ENCODE peak calls at places on chromosome 2, in ten cellular contexts. P, O, Y, F, V, R, N, U, H and L are unnamed samples.

GRCh38 chr2:74959106-74959751 is 786 bp downstream of the POLE4 start:
- DNase-seq in V (no peak), Y (no peak), H (no peak), O (no peak), R (no peak), N (no peak), F (no peak), U (no peak), P (no peak), L (no peak)

GRCh38 chr2:177334940-177335543 is 57.5 kb upstream of the AGPS start:
- DNase-seq in N (peak), P (peak), F (no peak), Y (peak), R (peak), O (peak), U (peak), H (no peak), V (peak), L (peak)

GRCh38 chr2:128605421-128605820 is 286.8 kb upstream of the HS6ST1 start:
- DNase-seq in F (no peak), R (no peak), U (no peak), O (no peak), H (no peak), Y (no peak), P (no peak), V (no peak), N (no peak), L (no peak)

GRCh38 chr2:158735822-158736580 is 59.1 kb upstream of the DAPL1 start:
- DNase-seq in H (no peak), N (no peak), F (no peak), V (no peak), P (no peak), O (no peak), U (no peak), Y (no peak), R (no peak), L (no peak)

GRCh38 chr2:38526195-38526594 is 76.5 kb downstream of the HNRNPLL start:
- DNase-seq in V (no peak), Y (no peak), N (no peak), R (no peak), F (no peak), H (no peak), O (peak), P (no peak), U (no peak), L (no peak)

GRCh38 chr2:112829247-112829646 is 7.3 kb downstream of the IL1B start:
- DNase-seq in P (no peak), U (no peak), O (no peak), V (no peak), Y (no peak), N (no peak), F (no peak), R (no peak), H (no peak), L (no peak)

GRCh38 chr2:1446281-1446680 is 33.0 kb downstream of the TPO start:
- DNase-seq in H (no peak), P (no peak), F (no peak), O (peak), R (no peak), Y (no peak), U (no peak), N (no peak), V (no peak), L (no peak)

GRCh38 chr2:36359006-36359580 is 3.5 kb downstream of the CRIM1 start:
- DNase-seq in U (no peak), O (no peak), N (no peak), R (no peak), P (no peak), F (no peak), Y (no peak), H (no peak), V (no peak), L (no peak)

GRCh38 chr2:85935746-85936208 is 47.0 kb upstream of the ST3GAL5 start:
- DNase-seq in Y (peak), O (peak), N (peak), U (no peak), V (peak), F (peak), R (no peak), H (no peak), P (no peak), L (no peak)

GRCh38 chr2:239539776-239540100 is 138.9 kb upstream of the HDAC4 start:
- DNase-seq in Y (no peak), H (no peak), P (no peak), R (no peak), N (no peak), U (no peak), F (no peak), V (no peak), O (no peak), L (no peak)

GRCh38 chr2:73291461-73292315 is 1.7 kb downstream of the EGR4 start:
- DNase-seq in R (peak), V (peak), O (no peak), P (no peak), H (no peak), F (peak), Y (no peak), U (no peak), N (peak), L (peak)

GRCh38 chr2:150549381-150549780 is 61.9 kb upstream of the RND3 start:
- DNase-seq in O (no peak), V (no peak), U (no peak), F (no peak), Y (no peak), H (no peak), R (peak), N (no peak), P (no peak), L (no peak)

GRCh38 chr2:225597911-225598310 is 198.4 kb downstream of the NYAP2 start:
- DNase-seq in P (no peak), O (no peak), V (no peak), N (no peak), F (no peak), H (no peak), U (no peak), R (no peak), Y (no peak), L (no peak)

GRCh38 chr2:50181212-50181611 is 850.7 kb downstream of the NRXN1 start:
- DNase-seq in P (no peak), R (no peak), Y (no peak), F (no peak), H (no peak), U (no peak), O (no peak), N (peak), V (no peak), L (no peak)

GRCh38 chr2:39531220-39531777 is 94.2 kb upstream of the MAP4K3 start:
- DNase-seq in F (no peak), N (no peak), P (no peak), U (no peak), V (no peak), O (no peak), H (no peak), R (no peak), Y (no peak), L (no peak)

GRCh38 chr2:42928161-42928691 is 135.8 kb upstream of the HAAO start:
- DNase-seq in V (peak), H (no peak), P (peak), Y (no peak), N (no peak), O (no peak), U (no peak), F (no peak), R (peak), L (peak)

GRCh38 chr2:128091691-128092050 is 671 bp downstream of the UGGT1 start:
- DNase-seq in P (no peak), O (peak), Y (no peak), U (no peak), N (no peak), R (no peak), H (no peak), F (no peak), V (peak), L (no peak)

GRCh38 chr2:224195954-224196571 is 157.0 kb upstream of the SERPINE2 start:
- DNase-seq in O (no peak), Y (no peak), N (no peak), F (no peak), V (no peak), R (no peak), U (no peak), P (no peak), H (no peak), L (no peak)

GRCh38 chr2:38723173-38723572 is 28.0 kb downstream of the SRSF7 start:
- DNase-seq in Y (no peak), H (no peak), O (no peak), U (no peak), N (no peak), P (no peak), V (no peak), R (no peak), F (no peak), L (no peak)

GRCh38 chr2:38315707-38316333 is 61.3 kb downstream of the ATL2 start:
- DNase-seq in F (peak), H (no peak), O (peak), V (peak), P (peak), U (peak), R (peak), N (peak), Y (peak), L (no peak)